ENCODE peak calls at places on chromosome 15, in ten cellular contexts. F is OCI-LY7, D is BJ, Y is AG10803, I is HCT116, P is fibroblast of mammary gland, H is ovary, X is psoas muscle, T is A673, W is Panc1. S is an unnamed sample.

GRCh38 chr15:73352082-73352481 is 16.7 kb downstream of the HCN4 start:
- DNase-seq in F (no peak), D (no peak), Y (peak; percentile 27), I (no peak), P (no peak), H (no peak), X (no peak), T (no peak), W (no peak), S (no peak)

GRCh38 chr15:82540984-82541431 is 751 bp upstream of the RPS17 start:
- DNase-seq in F (no peak), D (no peak), Y (no peak), I (no peak), P (peak; percentile 40), H (peak; percentile 63), X (no peak), T (no peak), W (no peak), S (no peak)

GRCh38 chr15:92803852-92804609 is 96.1 kb upstream of the CHD2 start:
- DNase-seq in F (no peak), D (peak; percentile 100), Y (peak; percentile 100), I (peak; percentile 99), P (peak; percentile 100), H (peak; percentile 45), X (peak; percentile 82), T (peak; percentile 78), W (peak; percentile 100), S (peak; percentile 63)

GRCh38 chr15:80579611-80580010 is 115.5 kb upstream of the ABHD17C start:
- DNase-seq in F (no peak), D (no peak), Y (no peak), I (no peak), P (no peak), H (no peak), X (no peak), T (no peak), W (no peak), S (no peak)

GRCh38 chr15:66724732-66725467 is 22.9 kb downstream of the SMAD6 start:
- DNase-seq in F (no peak), D (no peak), Y (peak; percentile 75), I (no peak), P (no peak), H (no peak), X (no peak), T (no peak), W (no peak), S (no peak)

GRCh38 chr15:88467935-88468528 is 524 bp downstream of the MRPS11 start:
- DNase-seq in F (peak; percentile 40), D (no peak), Y (peak; percentile 9), I (no peak), P (peak; percentile 42), H (no peak), X (no peak), T (peak; percentile 48), W (no peak), S (peak; percentile 43)

GRCh38 chr15:36590838-36591237 is 11.4 kb downstream of the CDIN1 start:
- DNase-seq in F (no peak), D (no peak), Y (peak; percentile 74), I (no peak), P (peak; percentile 90), H (no peak), X (no peak), T (no peak), W (no peak), S (peak; percentile 18)

GRCh38 chr15:79923068-79923514 is 26.3 kb upstream of the MTHFS start:
- DNase-seq in F (peak; percentile 74), D (no peak), Y (peak; percentile 34), I (no peak), P (peak; percentile 30), H (no peak), X (peak; percentile 56), T (peak; percentile 57), W (no peak), S (peak; percentile 88)

GRCh38 chr15:94937243-94937642 is 705.9 kb downstream of the MCTP2 start:
- DNase-seq in F (no peak), D (no peak), Y (no peak), I (no peak), P (no peak), H (no peak), X (no peak), T (no peak), W (no peak), S (no peak)

GRCh38 chr15:73680545-73680944 is 3.6 kb upstream of the CD276 start:
- DNase-seq in F (no peak), D (no peak), Y (no peak), I (no peak), P (no peak), H (no peak), X (no peak), T (no peak), W (no peak), S (no peak)

GRCh38 chr15:62665449-62665848 is 377.1 kb upstream of the TPM1 start:
- DNase-seq in F (no peak), D (no peak), Y (peak; percentile 36), I (no peak), P (peak; percentile 58), H (no peak), X (no peak), T (no peak), W (no peak), S (no peak)

GRCh38 chr15:90019611-90020010 is 18.5 kb downstream of the ZNF710 start:
- DNase-seq in F (no peak), D (no peak), Y (no peak), I (no peak), P (no peak), H (peak; percentile 4), X (no peak), T (no peak), W (no peak), S (no peak)
- H3K4me3 ChIP-seq in F (no peak overlapping the region), D (no peak overlapping the region), Y (no peak overlapping the region), I (no peak overlapping the region), P (no peak overlapping the region), H (no peak overlapping the region), X (no peak overlapping the region), T (no peak overlapping the region), W (no peak overlapping the region), S (peak overlapping the region; percentile 58)

GRCh38 chr15:67836134-67836455 is 3.8 kb downstream of the RNU6-1 start:
- DNase-seq in F (no peak), D (no peak), Y (no peak), I (no peak), P (no peak), H (peak; percentile 32), X (no peak), T (no peak), W (no peak), S (no peak)

GRCh38 chr15:67836477-67836876 is 3.4 kb downstream of the RNU6-1 start:
- DNase-seq in F (peak; percentile 73), D (no peak), Y (peak; percentile 29), I (no peak), P (peak; percentile 40), H (peak; percentile 59), X (peak; percentile 40), T (peak; percentile 60), W (no peak), S (peak; percentile 62)

GRCh38 chr15:67834249-67834592 is 5.6 kb downstream of the RNU6-1 start:
- DNase-seq in F (no peak), D (no peak), Y (no peak), I (no peak), P (no peak), H (no peak), X (no peak), T (no peak), W (no peak), S (no peak)

GRCh38 chr15:67834593-67835348 is 5.1 kb downstream of the RNU6-1 start:
- DNase-seq in F (no peak), D (no peak), Y (no peak), I (no peak), P (no peak), H (peak; percentile 30), X (no peak), T (no peak), W (no peak), S (no peak)

GRCh38 chr15:67835349-67836133 is 4.3 kb downstream of the RNU6-1 start:
- DNase-seq in F (no peak), D (no peak), Y (no peak), I (no peak), P (no peak), H (peak; percentile 39), X (no peak), T (no peak), W (no peak), S (no peak)
- TF ChIP-seq CTCF in F (no peak), D (no peak), Y (no peak), I (no peak), P (no peak), H (no peak), X (no peak), T (no peak), W (no peak), S (no peak)

GRCh38 chr15:75178938-75179772 is 22.5 kb upstream of the C15orf39 start:
- DNase-seq in F (no peak), D (no peak), Y (no peak), I (no peak), P (no peak), H (no peak), X (no peak), T (no peak), W (no peak), S (no peak)
- H3K4me3 ChIP-seq in F (no peak overlapping the region), D (no peak overlapping the region), Y (no peak overlapping the region), I (no peak overlapping the region), P (no peak overlapping the region), H (peak overlapping the region; percentile 35), X (peak overlapping the region; percentile 62), T (no peak overlapping the region), W (no peak overlapping the region), S (no peak overlapping the region)

GRCh38 chr15:27483124-27483523 is 512.1 kb downstream of the GABRG3 start:
- DNase-seq in F (no peak), D (no peak), Y (no peak), I (no peak), P (no peak), H (no peak), X (no peak), T (no peak), W (no peak), S (no peak)

GRCh38 chr15:27486676-27487290 is 515.8 kb downstream of the GABRG3 start:
- DNase-seq in F (no peak), D (no peak), Y (no peak), I (no peak), P (no peak), H (no peak), X (no peak), T (no peak), W (no peak), S (no peak)

GRCh38 chr15:27486036-27486435 is 515.1 kb downstream of the GABRG3 start:
- DNase-seq in F (no peak), D (no peak), Y (no peak), I (no peak), P (no peak), H (no peak), X (no peak), T (no peak), W (no peak), S (no peak)

GRCh38 chr15:27487846-27488245 is 516.9 kb downstream of the GABRG3 start:
- DNase-seq in F (no peak), D (no peak), Y (no peak), I (no peak), P (no peak), H (no peak), X (no peak), T (no peak), W (no peak), S (no peak)

DNA sequence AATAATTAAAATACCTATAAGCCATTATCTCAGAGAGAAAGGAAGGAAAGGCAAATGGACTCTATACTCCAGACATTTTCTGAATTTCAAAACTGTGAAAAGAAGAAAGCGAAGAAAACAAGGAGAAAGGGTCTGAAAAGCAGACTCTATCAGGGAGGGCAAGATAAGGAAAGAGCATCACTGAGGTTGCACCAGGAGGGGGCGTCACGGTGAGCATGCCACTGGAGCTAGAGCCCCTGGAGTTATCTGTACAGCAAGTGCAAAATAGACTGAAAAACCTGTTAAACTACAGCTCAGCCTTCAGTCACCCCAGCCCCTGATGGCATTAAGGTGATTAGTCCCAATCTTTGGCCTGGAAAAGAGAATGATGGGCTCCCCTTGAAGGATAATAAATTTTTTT is 514.3 kb downstream of the GABRG3 start:
- DNase-seq in F (no peak), D (no peak), Y (no peak), I (no peak), P (no peak), H (no peak), X (no peak), T (no peak), W (no peak), S (no peak)
- TF ChIP-seq CTCF in F (no peak), D (no peak), Y (no peak), I (no peak), P (no peak), H (no peak), X (no peak), T (no peak), W (no peak), S (no peak)

S was measured in GM12865.